ENCODE peak calls at places on chromosomes 2 and 18, in five cellular contexts. B is endothelial cell of umbilical vein, G is A549, D is K562, O is GM12878. M is an unnamed sample.

GRCh38 chr2:40364143-40364903 is 87.6 kb downstream of the SLC8A1 start:
- DNase-seq in G (peak; percentile 13), D (no peak), O (no peak), B (peak; percentile 51), M (no peak)

GRCh38 chr2:218400167-218400929 is 680 bp downstream of the CTDSP1 start:
- DNase-seq in B (peak; percentile 48), G (no peak), O (no peak), D (peak; percentile 43), M (peak; percentile 70)

GRCh38 chr2:158879229-158879903 is 84.2 kb downstream of the DAPL1 start:
- DNase-seq in B (no peak), O (no peak), D (no peak), G (no peak), M (no peak)

GRCh38 chr2:65539633-65540032 is 107.2 kb upstream of the SPRED2 start:
- DNase-seq in D (no peak), G (no peak), B (no peak), O (no peak), M (no peak)

GRCh38 chr18:33375829-33376228 is 64.7 kb downstream of the CCDC178 start:
- DNase-seq in G (no peak), B (no peak), O (no peak), D (no peak), M (no peak)

GRCh38 chr2:189783451-189783926 is 650 bp downstream of the ORMDL1 start:
- DNase-seq in G (no peak), O (peak; percentile 20), B (no peak), D (no peak), M (peak; percentile 61)

GRCh38 chr2:1791670-1792069 is 47.4 kb upstream of the PXDN start:
- DNase-seq in D (no peak), G (no peak), O (no peak), B (no peak), M (peak; percentile 61)

GRCh38 chr18:25650201-25650941 is 298.4 kb upstream of the ZNF521 start:
- DNase-seq in D (no peak), G (no peak), O (no peak), B (peak; percentile 55), M (no peak)

GRCh38 chr2:238936162-238937052 is 88.5 kb downstream of the TWIST2 start:
- DNase-seq in G (no peak), B (no peak), O (no peak), D (no peak), M (no peak)

GRCh38 chr18:77133051-77133919 is 702 bp upstream of the MBP start:
- DNase-seq in D (no peak), O (no peak), B (no peak), G (no peak), M (peak; percentile 87)

GRCh38 chr2:62254424-62255266 is 58.7 kb downstream of the B3GNT2 start:
- DNase-seq in B (no peak), D (no peak), O (no peak), G (no peak), M (no peak)

GRCh38 chr2:232540441-232541041 is 1.0 kb downstream of the CHRNG start:
- DNase-seq in D (no peak), O (no peak), B (no peak), G (no peak), M (no peak)

GRCh38 chr2:222973237-222973636 is 78.8 kb upstream of the KCNE4 start:
- DNase-seq in D (no peak), B (no peak), O (no peak), G (no peak), M (no peak)

GRCh38 chr18:3218817-3219216 is 951 bp downstream of the MYOM1 start:
- DNase-seq in O (no peak), B (no peak), D (no peak), G (no peak), M (no peak)

GRCh38 chr2:101371635-101372034 is 15.7 kb downstream of the CREG2 start:
- DNase-seq in B (no peak), G (no peak), O (no peak), D (no peak), M (no peak)

GRCh38 chr2:105396254-105397024 is 2.4 kb downstream of the FHL2 start:
- DNase-seq in O (no peak), D (peak; percentile 79), B (peak; percentile 90), G (peak; percentile 89), M (no peak)

GRCh38 chr2:199303814-199304213 is 153.9 kb downstream of the SATB2 start:
- DNase-seq in O (no peak), G (no peak), B (peak; percentile 53), D (no peak), M (no peak)

GRCh38 chr2:64035067-64035942 is 16.1 kb upstream of the VPS54 start:
- DNase-seq in D (no peak), B (no peak), G (no peak), O (no peak), M (no peak)

GRCh38 chr2:45960057-45960863 is 308.8 kb downstream of the PRKCE start:
- DNase-seq in D (no peak), O (no peak), B (no peak), G (peak; percentile 56), M (peak; percentile 51)

GRCh38 chr18:21660078-21660477 is 44.5 kb downstream of the ABHD3 start:
- DNase-seq in D (no peak), O (no peak), G (no peak), B (no peak), M (no peak)

GRCh38 chr2:207805566-207806226 is 36.0 kb upstream of the FZD5 start:
- DNase-seq in D (no peak), O (no peak), B (no peak), G (no peak), M (no peak)

GRCh38 chr2:726158-726557 is 49.0 kb upstream of the TMEM18 start:
- DNase-seq in O (peak; percentile 41), G (no peak), D (no peak), B (no peak), M (no peak)

GRCh38 chr2:71526131-71526530 is 72.8 kb downstream of the DYSF start:
- DNase-seq in G (no peak), D (no peak), B (no peak), O (no peak), M (no peak)

GRCh38 chr2:15788458-15789229 is 151.7 kb upstream of the MYCN start:
- DNase-seq in D (no peak), B (no peak), G (no peak), O (no peak), M (no peak)

GRCh38 chr2:101873543-101873942 is 118.2 kb upstream of the IL1R2 start:
- DNase-seq in O (no peak), B (no peak), G (peak; percentile 28), D (peak; percentile 4), M (peak; percentile 50)

GRCh38 chr2:31467426-31467825 is 52.9 kb upstream of the XDH start:
- DNase-seq in D (no peak), B (no peak), G (no peak), O (no peak), M (no peak)

DNA sequence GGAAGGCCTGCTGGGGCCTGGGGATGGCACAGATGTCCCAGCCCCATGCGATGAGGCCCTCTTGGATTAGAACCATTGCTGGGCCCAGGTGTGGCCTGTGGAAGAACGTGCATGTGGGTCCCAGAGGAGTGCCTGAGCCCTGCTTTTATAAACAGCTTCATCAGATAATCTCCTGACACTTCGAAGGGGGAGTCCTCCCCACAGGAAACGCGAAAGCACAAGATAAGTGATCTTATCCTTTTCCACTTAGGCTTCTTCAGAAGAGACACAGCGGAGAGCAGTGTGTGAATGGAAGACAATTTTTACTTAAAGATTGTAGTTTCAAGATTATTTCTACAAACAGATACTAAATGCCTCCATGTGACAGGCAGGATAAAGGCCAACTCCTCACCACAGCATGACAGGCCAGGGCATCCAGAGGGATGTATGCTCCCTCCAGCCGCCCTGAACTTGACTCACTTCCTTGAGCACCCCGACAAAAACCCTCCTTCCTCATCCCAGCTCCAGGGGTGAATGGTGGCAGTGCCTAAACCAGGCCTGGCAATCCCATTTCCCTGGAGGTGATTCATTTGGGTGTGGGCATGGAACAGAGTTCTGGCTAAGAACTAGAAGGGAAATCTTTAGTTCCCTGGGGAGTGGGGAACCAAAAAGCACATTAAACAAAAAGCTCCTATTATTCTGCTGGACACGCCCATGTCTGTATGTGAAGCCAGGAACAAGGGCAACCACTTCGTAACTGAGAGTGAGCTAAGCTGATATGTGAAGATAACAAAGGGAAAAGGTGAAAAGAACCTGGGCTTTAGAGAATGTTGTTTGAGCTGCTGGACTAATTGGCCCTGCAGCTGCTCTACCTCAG is 56.2 kb upstream of the TMEM163 start:
- DNase-seq in O (no peak), D (peak; percentile 9), G (no peak), B (no peak), M (no peak)
- TF ChIP-seq MYC in O (no peak), D (no peak), G (no peak), B (no peak), M (no peak)

GRCh38 chr2:204203704-204204103 is 267.1 kb downstream of the ICOS start:
- DNase-seq in B (no peak), G (no peak), O (no peak), D (no peak), M (no peak)
- TF ChIP-seq MAX in B (no peak), G (no peak), O (no peak), D (no peak), M (no peak)

DNA sequence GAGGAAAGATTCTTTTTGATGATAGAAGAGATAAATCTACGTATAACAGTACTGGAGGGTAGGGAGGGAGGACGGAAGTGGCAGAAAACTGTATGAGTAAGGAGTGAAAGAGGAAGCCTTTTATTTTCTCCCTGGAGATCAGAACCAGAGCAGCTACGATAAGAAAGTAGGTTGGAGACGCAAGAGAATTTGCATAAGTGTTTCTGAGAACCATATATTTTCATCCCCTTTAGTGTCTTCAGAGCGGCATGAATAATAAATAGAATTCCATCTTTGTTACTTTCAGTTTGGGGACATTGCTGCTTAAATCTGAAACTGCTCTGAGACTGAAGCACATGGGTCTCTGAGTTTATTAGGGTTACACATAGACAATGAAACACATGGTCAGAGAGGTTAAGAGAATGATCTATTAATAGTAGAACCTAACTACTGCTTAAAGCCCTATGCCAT is 230.2 kb upstream of the TNP1 start:
- DNase-seq in D (peak; percentile 72), O (peak; percentile 82), G (no peak), B (peak; percentile 24), M (peak; percentile 87)
- TF ChIP-seq MYC in D (no peak), O (no peak), G (no peak), B (no peak), M (peak; percentile 50)

DNA sequence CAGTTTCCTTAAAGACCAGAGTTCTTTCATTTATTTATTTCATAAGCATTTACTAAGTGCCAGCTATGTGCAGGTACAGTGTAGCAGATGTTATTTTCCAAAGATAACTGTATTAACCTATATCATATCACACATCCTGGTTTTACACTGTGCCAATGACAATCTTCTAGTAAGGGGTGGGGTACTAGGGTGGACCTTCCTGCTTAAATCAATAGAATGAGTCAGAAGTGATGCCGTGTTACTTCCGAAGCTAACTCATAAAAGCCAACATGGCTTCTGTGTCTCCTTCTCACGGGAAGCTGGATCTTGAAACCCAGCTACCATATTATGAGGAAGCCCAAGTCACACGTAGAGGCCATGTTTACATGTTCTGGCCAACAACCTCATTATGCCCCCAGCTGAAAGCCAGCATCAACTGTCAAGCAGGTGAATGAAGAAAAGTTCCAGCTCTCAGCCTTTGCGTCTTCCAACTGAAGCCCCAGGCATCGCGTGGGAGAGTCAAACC is 59.1 kb downstream of the MRPL33 start:
- DNase-seq in G (no peak), D (no peak), B (peak; percentile 40), O (no peak), M (peak; percentile 92)
- TF ChIP-seq MAX in G (no peak), D (no peak), B (no peak), O (no peak), M (peak; percentile 4)

GRCh38 chr2:113175736-113176695 is 2.2 kb downstream of the PSD4 start:
- DNase-seq in B (no peak), D (no peak), O (no peak), G (no peak), M (no peak)
- TF ChIP-seq MYC in B (no peak), D (no peak), O (no peak), G (no peak), M (no peak)

M was measured in NB4.